ENCODE peak calls at places on chromosome 4, in seven cellular contexts. L is A673; X is ovary; J is heart right ventricle; S is upper lobe of left lung; G is breast epithelium; R is CD8-positive, alpha-beta T cell. V is an unnamed sample.

GRCh38 chr4:159151701-159152100 is 48.8 kb downstream of the RAPGEF2 start:
- DNase-seq in L (no peak), X (no peak), J (no peak), S (no peak), G (no peak), R (no peak), V (no peak)

GRCh38 chr4:78293348-78293747 is 236.2 kb downstream of the FRAS1 start:
- DNase-seq in L (no peak), X (no peak), J (no peak), S (no peak), G (no peak), R (no peak), V (no peak)

GRCh38 chr4:18314731-18315130 is 293.2 kb upstream of the LCORL start:
- DNase-seq in L (no peak), X (no peak), J (no peak), S (no peak), G (no peak), R (no peak), V (no peak)

GRCh38 chr4:136329042-136329662 is 1203.1 kb downstream of the PCDH18 start:
- DNase-seq in L (peak), X (no peak), J (no peak), S (no peak), G (no peak), R (no peak), V (no peak)

GRCh38 chr4:84336964-84337705 is 162.0 kb downstream of the NKX6-1 start:
- DNase-seq in L (no peak), X (no peak), J (no peak), S (no peak), G (no peak), R (no peak), V (no peak)

GRCh38 chr4:65661469-65661868 is 8.8 kb downstream of the EPHA5 start:
- DNase-seq in L (peak), X (no peak), J (no peak), S (no peak), G (no peak), R (no peak), V (no peak)

GRCh38 chr4:147626903-147627302 is 9.7 kb downstream of the TMEM184C start:
- DNase-seq in L (no peak), X (no peak), J (no peak), S (no peak), G (no peak), R (no peak), V (no peak)

GRCh38 chr4:155667538-155668511 is 1.2 kb downstream of the GUCY1A1 start:
- DNase-seq in L (peak), X (peak), J (peak), S (peak), G (no peak), R (no peak), V (peak)

GRCh38 chr4:1175635-1176229 is 3.3 kb upstream of the SPON2 start:
- DNase-seq in L (no peak), X (peak), J (no peak), S (no peak), G (no peak), R (no peak), V (no peak)

GRCh38 chr4:163003979-163004378 is 162.7 kb downstream of the NAF1 start:
- DNase-seq in L (no peak), X (no peak), J (no peak), S (no peak), G (no peak), R (no peak), V (no peak)

GRCh38 chr4:5152521-5152920 is 101.2 kb downstream of the STK32B start:
- DNase-seq in L (no peak), X (no peak), J (no peak), S (no peak), G (no peak), R (no peak), V (no peak)

GRCh38 chr4:143773998-143774898 is 73.8 kb upstream of the FREM3 start:
- DNase-seq in L (peak), X (no peak), J (no peak), S (no peak), G (no peak), R (peak), V (no peak)

GRCh38 chr4:117324851-117325491 is 239.6 kb upstream of the TRAM1L1 start:
- DNase-seq in L (no peak), X (no peak), J (no peak), S (no peak), G (no peak), R (no peak), V (no peak)

GRCh38 chr4:152822323-152822722 is 42.6 kb downstream of the ARFIP1 start:
- DNase-seq in L (no peak), X (no peak), J (no peak), S (no peak), G (no peak), R (no peak), V (no peak)

GRCh38 chr4:70559216-70559830 is 32.7 kb upstream of the AMBN start:
- DNase-seq in L (peak), X (peak), J (no peak), S (no peak), G (no peak), R (peak), V (no peak)

GRCh38 chr4:2596153-2596552 is 59.7 kb downstream of the FAM193A start:
- DNase-seq in L (peak), X (no peak), J (no peak), S (no peak), G (no peak), R (no peak), V (peak)

GRCh38 chr4:182189107-182189878 is 53.9 kb upstream of the TENM3 start:
- DNase-seq in L (peak), X (no peak), J (no peak), S (no peak), G (no peak), R (no peak), V (no peak)

GRCh38 chr4:103307479-103308042 is 109.4 kb upstream of the CENPE start:
- DNase-seq in L (no peak), X (no peak), J (no peak), S (peak), G (no peak), R (no peak), V (no peak)

GRCh38 chr4:70559924-70560323 is 32.1 kb upstream of the AMBN start:
- DNase-seq in L (no peak), X (no peak), J (no peak), S (no peak), G (no peak), R (no peak), V (no peak)

GRCh38 chr4:31370866-31371465 is 650.8 kb downstream of the PCDH7 start:
- DNase-seq in L (peak), X (no peak), J (no peak), S (no peak), G (no peak), R (no peak), V (no peak)

GRCh38 chr4:40448875-40449274 is 113.7 kb downstream of the CHRNA9 start:
- DNase-seq in L (no peak), X (no peak), J (no peak), S (no peak), G (peak), R (no peak), V (no peak)

GRCh38 chr4:123877561-123877960 is 481.0 kb downstream of the SPRY1 start:
- DNase-seq in L (no peak), X (no peak), J (no peak), S (no peak), G (no peak), R (no peak), V (no peak)

GRCh38 chr4:13902141-13902540 is 274.6 kb upstream of the BOD1L1 start:
- DNase-seq in L (no peak), X (no peak), J (no peak), S (no peak), G (no peak), R (no peak), V (no peak)

GRCh38 chr4:7206856-7207567 is 14.7 kb downstream of the SORCS2 start:
- DNase-seq in L (peak), X (peak), J (peak), S (peak), G (peak), R (no peak), V (peak)
- H3K27ac ChIP-seq in L (no peak), X (peak), J (peak), S (no peak), G (peak), R (no peak), V (peak)

DNA sequence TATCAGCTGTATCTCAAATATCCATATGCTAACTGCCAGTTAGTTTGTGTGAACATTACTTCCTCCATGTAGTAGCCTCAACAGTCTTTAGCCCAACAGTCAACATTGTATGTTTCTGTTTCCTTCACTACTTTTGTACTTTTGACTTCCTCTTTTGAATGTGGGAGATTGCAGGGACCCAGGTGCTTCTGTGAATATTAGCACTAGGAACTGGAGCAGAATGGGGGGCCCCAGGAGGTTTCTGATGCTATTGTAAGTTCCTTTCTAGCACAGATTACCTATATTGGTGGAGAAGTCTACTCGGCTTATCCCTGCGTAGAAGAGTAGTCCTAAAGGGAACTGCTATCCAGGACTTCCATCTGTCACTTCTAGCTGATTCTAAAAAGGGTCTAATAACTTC is 2.3 kb downstream of the PLAC8 start:
- DNase-seq in L (no peak), X (no peak), J (no peak), S (no peak), G (no peak), R (no peak), V (no peak)
- TF ChIP-seq CTCF in L (no peak), X (no peak), J (no peak), S (no peak), G (no peak), R (no peak), V (no peak)

DNA sequence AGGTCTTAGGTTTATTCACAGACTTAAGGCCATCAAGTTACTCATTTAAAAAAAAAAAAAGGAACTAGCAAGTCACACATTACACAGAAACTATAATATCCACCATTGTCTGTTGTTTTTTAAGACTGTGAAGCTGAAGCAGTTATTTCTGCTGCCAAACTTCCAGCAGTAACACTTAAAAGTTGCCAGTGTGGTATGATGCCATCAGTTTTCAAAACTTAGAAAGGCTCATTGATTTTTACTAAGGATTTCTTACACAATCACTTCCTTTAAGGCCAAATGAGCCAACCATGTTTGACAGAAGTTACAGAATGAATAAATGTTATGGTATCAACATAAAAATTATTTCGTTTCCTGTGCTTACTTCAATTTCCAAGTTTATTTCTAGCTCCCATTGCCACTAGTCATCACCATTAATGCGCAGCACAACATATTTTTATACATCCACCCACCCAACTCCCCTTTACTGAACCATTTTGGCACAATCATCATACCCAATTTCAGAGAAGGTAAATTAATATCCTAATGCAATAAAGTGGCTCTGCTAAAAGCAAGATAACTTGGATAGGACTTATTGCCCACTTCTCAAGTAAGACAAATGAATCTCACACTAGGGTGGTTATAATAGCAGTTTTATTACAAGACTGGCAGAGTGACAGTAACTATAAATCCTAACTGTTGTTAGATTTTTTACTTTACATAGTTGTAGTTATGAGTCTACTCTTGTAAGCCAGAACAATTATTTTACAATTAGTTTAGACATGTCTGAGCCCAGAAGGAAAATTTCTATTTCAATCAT is 13.1 kb downstream of the PDGFC start:
- DNase-seq in L (peak), X (no peak), J (no peak), S (no peak), G (no peak), R (no peak), V (no peak)
- H3K27ac ChIP-seq in L (peak), X (no peak), J (no peak), S (no peak), G (peak), R (no peak), V (no peak)

GRCh38 chr4:3765271-3766206 is 646 bp upstream of the ADRA2C start:
- DNase-seq in L (peak), X (no peak), J (peak), S (peak), G (no peak), R (no peak), V (no peak)
- TF ChIP-seq CTCF in L (peak), X (no peak), J (peak), S (peak), G (no peak), R (no peak), V (no peak)

GRCh38 chr4:73976217-73976616 is 5.6 kb downstream of the PF4 start:
- DNase-seq in L (no peak), X (no peak), J (no peak), S (no peak), G (no peak), R (no peak), V (no peak)

GRCh38 chr4:73976716-73977115 is 5.1 kb downstream of the PF4 start:
- DNase-seq in L (no peak), X (no peak), J (no peak), S (no peak), G (no peak), R (no peak), V (no peak)

GRCh38 chr4:73974352-73974751 is 7.5 kb downstream of the PF4 start:
- DNase-seq in L (no peak), X (no peak), J (no peak), S (no peak), G (no peak), R (no peak), V (no peak)

GRCh38 chr4:73979407-73979806 is 2.4 kb downstream of the PF4 start:
- DNase-seq in L (no peak), X (no peak), J (no peak), S (no peak), G (no peak), R (no peak), V (no peak)

DNA sequence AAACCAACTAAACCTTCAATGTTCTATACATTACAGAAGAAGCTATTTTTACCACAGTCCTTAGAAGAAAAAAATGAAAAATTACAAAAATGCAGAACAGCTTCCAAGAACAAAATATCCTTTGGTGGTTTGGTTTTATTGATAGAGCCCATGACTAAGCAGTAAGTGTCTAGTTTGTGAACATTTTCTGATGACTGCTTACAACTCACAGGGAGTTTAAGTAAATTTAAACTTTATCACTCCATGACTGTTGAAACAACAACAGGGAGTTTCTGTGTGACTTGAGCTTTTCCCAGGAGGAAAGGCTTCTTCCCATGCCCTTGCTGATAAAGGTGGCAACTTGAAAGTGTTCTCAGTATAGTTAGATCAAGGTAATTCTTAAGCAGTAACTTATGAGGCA is 2.9 kb downstream of the PF4 start:
- DNase-seq in L (no peak), X (no peak), J (no peak), S (no peak), G (no peak), R (no peak), V (no peak)
- H3K27ac ChIP-seq in L (no peak), X (no peak), J (no peak), S (no peak), G (no peak), R (no peak), V (no peak)

DNA sequence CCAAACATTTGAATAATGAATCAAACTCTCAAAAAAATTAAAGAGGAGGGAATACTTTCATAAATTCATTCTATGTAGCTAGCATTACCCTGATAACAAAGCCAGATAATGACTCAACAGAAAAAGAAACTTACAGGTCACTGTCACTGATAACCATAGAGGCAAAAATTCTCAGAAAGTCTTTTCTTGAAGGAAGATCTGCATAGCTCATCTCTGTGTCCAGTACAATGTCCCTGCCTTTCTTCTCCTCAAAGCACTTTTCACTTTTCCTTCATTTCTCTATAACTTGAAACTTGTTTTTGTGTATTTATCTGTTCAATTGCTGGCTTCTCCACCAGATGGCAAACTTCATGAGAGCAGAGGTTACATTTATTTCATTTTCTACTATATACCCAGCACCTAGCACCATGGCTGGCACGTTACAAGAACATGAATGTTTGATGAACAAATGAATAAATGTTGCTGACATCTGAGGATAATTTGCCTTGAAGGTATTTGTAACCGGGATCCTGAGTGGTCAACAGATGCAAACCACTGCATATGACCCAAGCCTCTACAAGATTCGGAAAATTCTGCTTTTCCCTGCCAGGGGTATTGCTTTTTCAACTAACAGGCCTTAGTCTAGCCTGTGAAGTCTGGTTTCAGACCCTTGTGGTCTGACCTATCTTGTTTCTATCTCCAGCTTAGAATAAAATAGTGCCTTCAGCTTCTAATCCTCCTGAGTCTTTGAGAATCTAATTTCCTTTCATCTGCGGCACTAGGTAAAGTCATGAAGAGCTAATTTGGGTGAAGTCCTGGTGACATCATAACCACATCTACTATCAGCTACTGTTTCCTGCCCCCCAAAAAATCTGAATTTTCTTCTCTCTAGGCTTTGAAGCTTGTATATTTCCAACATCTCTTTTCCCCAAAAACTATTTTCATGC is 52.5 kb upstream of the ANTXR2 start:
- DNase-seq in L (peak), X (no peak), J (no peak), S (no peak), G (no peak), R (peak), V (no peak)
- TF ChIP-seq CTCF in L (peak), X (peak), J (peak), S (peak), G (peak), R (peak), V (peak)

GRCh38 chr4:107890779-107891178 is 40.6 kb upstream of the CYP2U1 start:
- DNase-seq in L (no peak), X (no peak), J (no peak), S (no peak), G (no peak), R (no peak), V (no peak)
- H3K27ac ChIP-seq in L (no peak), X (no peak), J (no peak), S (no peak), G (no peak), R (no peak), V (no peak)

V was measured in upper lobe of right lung.